ENCODE peak calls at places on chromosomes 4 and X, in five cellular contexts. X, S, C, R and G are unnamed samples.

GRCh38 chr4:173273956-173274355 is 60.2 kb downstream of the HMGB2 start:
- DNase-seq in X (no peak), S (peak; percentile 11), C (no peak), R (no peak), G (no peak)

GRCh38 chrX:13223868-13224555 is 95.8 kb downstream of the ATXN3L start:
- DNase-seq in X (no peak), S (peak; percentile 85), C (no peak), R (peak; percentile 57), G (peak; percentile 77)

GRCh38 chr4:1490906-1491629 is 84.8 kb upstream of the NKX1-1 start:
- DNase-seq in X (no peak), S (no peak), C (no peak), R (no peak), G (no peak)

GRCh38 chr4:151850751-151851150 is 89.9 kb upstream of the GATB start:
- DNase-seq in X (no peak), S (peak; percentile 56), C (no peak), R (no peak), G (no peak)

GRCh38 chr4:15003891-15004700 is 1.8 kb downstream of the CPEB2 start:
- DNase-seq in X (peak; percentile 72), S (no peak), C (peak; percentile 22), R (no peak), G (no peak)

GRCh38 chr4:152778656-152779512 is 646 bp downstream of the TIGD4 start:
- DNase-seq in X (peak; percentile 50), S (no peak), C (no peak), R (no peak), G (no peak)

GRCh38 chr4:124884316-124884715 is 171.8 kb upstream of the ANKRD50 start:
- DNase-seq in X (no peak), S (no peak), C (no peak), R (no peak), G (no peak)

GRCh38 chrX:133888941-133889340 is 96.5 kb downstream of the GPC3 start:
- DNase-seq in X (no peak), S (no peak), C (no peak), R (no peak), G (no peak)

GRCh38 chr4:54930226-54930625 is 195.2 kb downstream of the KDR start:
- DNase-seq in X (no peak), S (peak; percentile 19), C (no peak), R (peak; percentile 17), G (no peak)

GRCh38 chrX:123899701-123900100 is 39.8 kb downstream of the XIAP start:
- DNase-seq in X (no peak), S (no peak), C (no peak), R (no peak), G (no peak)

GRCh38 chr4:154277164-154277563 is 214.4 kb downstream of the DCHS2 start:
- DNase-seq in X (no peak), S (no peak), C (no peak), R (no peak), G (no peak)

GRCh38 chr4:41882622-41883347 is 52.4 kb upstream of the TMEM33 start:
- DNase-seq in X (peak; percentile 40), S (peak; percentile 35), C (no peak), R (no peak), G (no peak)

GRCh38 chrX:151871244-151871643 is 41.4 kb upstream of the MAGEA4 start:
- DNase-seq in X (no peak), S (peak; percentile 75), C (no peak), R (peak; percentile 88), G (peak; percentile 20)

GRCh38 chr4:47704693-47705325 is 133.1 kb downstream of the CORIN start:
- DNase-seq in X (peak; percentile 46), S (peak; percentile 37), C (no peak), R (no peak), G (no peak)

DNA sequence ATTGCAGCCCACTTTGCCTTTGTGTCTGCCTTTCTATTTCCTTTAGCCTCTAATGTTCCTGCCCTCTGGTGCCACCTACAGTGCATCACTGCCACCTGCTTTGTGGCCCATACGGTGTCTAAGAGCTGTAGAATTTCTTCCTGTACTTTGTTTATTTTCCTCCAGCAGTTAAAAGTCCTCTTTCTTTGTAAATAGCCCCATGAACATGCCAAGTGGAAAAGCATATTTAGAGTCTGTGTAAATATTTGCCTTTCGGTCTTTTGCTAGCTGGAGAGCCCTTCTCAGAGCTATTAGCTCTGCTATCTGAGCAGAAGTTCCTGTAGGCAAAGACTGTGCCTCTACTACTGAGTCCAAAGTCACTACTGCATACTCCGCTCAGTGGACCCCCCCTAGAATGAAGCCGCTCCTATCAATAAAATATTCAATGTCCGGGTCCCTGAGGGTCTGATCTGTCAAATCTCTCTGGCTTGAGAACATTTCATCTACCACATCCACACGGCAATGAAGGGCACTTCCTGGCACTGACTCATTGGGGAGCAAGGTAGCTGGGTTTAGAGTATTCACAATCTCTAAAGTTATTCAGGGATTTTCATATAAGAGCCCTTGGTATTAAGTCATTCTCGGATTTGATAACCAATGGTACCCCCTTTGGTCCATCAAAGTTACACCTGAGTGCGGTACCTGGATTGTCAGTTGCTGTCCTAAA is 36.3 kb downstream of the SULT1E1 start:
- DNase-seq in X (peak; percentile 18), S (peak; percentile 38), C (no peak), R (no peak), G (no peak)
- TF ChIP-seq CTCF in X (peak; percentile 71), S (peak; percentile 31), C (no peak), R (no peak), G (peak; percentile 37)

GRCh38 chr4:8892556-8893226 is 21.1 kb upstream of the HMX1 start:
- DNase-seq in X (no peak), S (no peak), C (no peak), R (no peak), G (no peak)

GRCh38 chr4:8891255-8891645 is 19.6 kb upstream of the HMX1 start:
- DNase-seq in X (no peak), S (no peak), C (no peak), R (no peak), G (no peak)

GRCh38 chr4:8893624-8894423 is 22.2 kb upstream of the HMX1 start:
- DNase-seq in X (no peak), S (no peak), C (no peak), R (no peak), G (no peak)

GRCh38 chr4:8893227-8893623 is 21.6 kb upstream of the HMX1 start:
- DNase-seq in X (no peak), S (no peak), C (no peak), R (no peak), G (no peak)

GRCh38 chr4:8891646-8892555 is 20.3 kb upstream of the HMX1 start:
- DNase-seq in X (no peak), S (no peak), C (no peak), R (no peak), G (no peak)
- H3K4me3 ChIP-seq in X (no peak overlapping the region), S (no peak overlapping the region), C (no peak overlapping the region), R (no peak overlapping the region), G (no peak overlapping the region)

DNA sequence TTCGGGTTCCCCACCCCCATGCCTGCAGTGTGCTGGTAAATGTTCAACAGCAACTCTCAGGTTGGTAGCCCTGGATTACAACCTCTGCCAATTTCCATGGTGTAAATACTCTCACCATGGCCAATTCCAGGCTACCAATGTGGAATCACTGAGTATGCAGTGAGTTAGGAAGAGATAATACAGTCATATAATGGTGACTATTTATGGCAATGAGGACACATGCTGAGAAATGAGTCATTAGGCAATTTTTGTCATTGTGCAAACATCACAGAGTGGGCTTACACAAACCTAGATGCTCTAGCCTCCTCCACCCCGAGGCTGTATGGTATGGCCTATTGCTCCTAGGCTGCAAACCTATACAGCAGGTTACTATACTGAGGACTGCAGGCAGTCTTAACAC is 4.6 kb upstream of the CLDN24 start:
- DNase-seq in X (no peak), S (no peak), C (no peak), R (no peak), G (no peak)
- TF ChIP-seq CTCF in X (no peak), S (no peak), C (no peak), R (no peak), G (no peak)

GRCh38 chr4:73423184-73423583 is 12.8 kb upstream of the AFP start:
- DNase-seq in X (no peak), S (no peak), C (no peak), R (no peak), G (no peak)
- H3K4me3 ChIP-seq in X (no peak overlapping the region), S (no peak overlapping the region), C (no peak overlapping the region), R (no peak overlapping the region), G (no peak overlapping the region)